ENCODE peak calls at places on chromosomes 12 and 14, in six cellular contexts. A is omental fat pad, D is sciatic nerve, T is cardiac muscle cell, L is dorsolateral prefrontal cortex, G is GM04504. R is an unnamed sample.

GRCh38 chr12:34396006-34396860 is 373.9 kb downstream of the ALG10 start:
- DNase-seq in A (peak), D (peak), T (no peak), L (peak), G (no peak), R (no peak)

GRCh38 chr14:36604757-36605505 is 22.5 kb upstream of the NKX2-8 start:
- DNase-seq in A (no peak), D (no peak), T (peak), L (peak), G (peak), R (peak)

GRCh38 chr14:99579903-99580570 is 24.0 kb downstream of the CCDC85C start:
- DNase-seq in A (no peak), D (no peak), T (peak), L (no peak), G (no peak), R (no peak)

GRCh38 chr14:33515899-33516298 is 435.0 kb downstream of the EGLN3 start:
- DNase-seq in A (no peak), D (no peak), T (no peak), L (no peak), G (no peak), R (no peak)

GRCh38 chr12:89111964-89112363 is 240.3 kb downstream of the DUSP6 start:
- DNase-seq in A (no peak), D (no peak), T (no peak), L (no peak), G (no peak), R (no peak)

GRCh38 chr14:61262082-61262481 is 19.1 kb downstream of the TMEM30B start:
- DNase-seq in A (no peak), D (no peak), T (no peak), L (no peak), G (peak), R (no peak)

GRCh38 chr12:106745181-106745745 is 29.2 kb upstream of the RIC8B start:
- DNase-seq in A (no peak), D (no peak), T (no peak), L (no peak), G (no peak), R (no peak)

GRCh38 chr12:53505086-53505485 is 2.2 kb downstream of the NPFF start:
- DNase-seq in A (no peak), D (no peak), T (no peak), L (peak), G (no peak), R (no peak)

GRCh38 chr14:56423591-56423991 is 156.0 kb upstream of the TMEM260 start:
- DNase-seq in A (no peak), D (no peak), T (no peak), L (no peak), G (no peak), R (no peak)

GRCh38 chr14:55255979-55256378 is 15.2 kb upstream of the FBXO34 start:
- DNase-seq in A (no peak), D (no peak), T (no peak), L (no peak), G (no peak), R (no peak)

GRCh38 chr14:95498622-95499353 is 17.7 kb downstream of the SYNE3 start:
- DNase-seq in A (no peak), D (no peak), T (no peak), L (peak), G (no peak), R (no peak)

GRCh38 chr14:50060871-50061663 is 55.3 kb downstream of the VCPKMT start:
- DNase-seq in A (peak), D (peak), T (no peak), L (peak), G (peak), R (peak)

GRCh38 chr14:69268223-69268622 is 8.3 kb downstream of the GALNT16 start:
- DNase-seq in A (no peak), D (no peak), T (no peak), L (no peak), G (peak), R (no peak)

GRCh38 chr14:69316449-69317391 is 56.8 kb downstream of the GALNT16 start:
- DNase-seq in A (no peak), D (peak), T (no peak), L (no peak), G (peak), R (no peak)

GRCh38 chr12:93184664-93185368 is 192.9 kb upstream of the NUDT4 start:
- DNase-seq in A (no peak), D (no peak), T (no peak), L (no peak), G (no peak), R (no peak)

GRCh38 chr12:3342051-3342450 is 149.0 kb upstream of the PRMT8 start:
- DNase-seq in A (no peak), D (peak), T (peak), L (peak), G (no peak), R (peak)

GRCh38 chr12:52615208-52615868 is 3.0 kb downstream of the KRT73 start:
- DNase-seq in A (no peak), D (no peak), T (no peak), L (no peak), G (no peak), R (peak)

GRCh38 chr12:120669055-120669828 is 17.7 kb upstream of the MLEC start:
- DNase-seq in A (no peak), D (no peak), T (peak), L (no peak), G (no peak), R (no peak)

GRCh38 chr12:116024769-116025168 is 252.7 kb downstream of the MED13L start:
- DNase-seq in A (no peak), D (no peak), T (no peak), L (no peak), G (no peak), R (no peak)

GRCh38 chr12:22535038-22535437 is 9.3 kb downstream of the C2CD5 start:
- DNase-seq in A (no peak), D (no peak), T (no peak), L (no peak), G (no peak), R (no peak)